ENCODE peak calls at places on chromosomes 13 and 19, in seven cellular contexts. One of them, this sample, is unnamed.

GRCh38 chr13:27446986-27447583 is 3.3 kb downstream of the MTIF3 start:
- DNase-seq in fibroblast of pulmonary artery: no peak
- DNase-seq in GM06990: no peak
- DNase-seq in activated B cell treated with CpG ODN at 0.5 μM for 24 hours: no peak
- DNase-seq in endodermal cell: no peak
- DNase-seq in left ventricle myocardium inferior: no peak
- DNase-seq in brain microvascular endothelial cell: no peak
- DNase-seq in this sample: peak; percentile 31

GRCh38 chr19:50510700-50511068 is 307 bp downstream of the JOSD2 start:
- DNase-seq in GM06990: no peak
- DNase-seq in brain microvascular endothelial cell: no peak
- DNase-seq in left ventricle myocardium inferior: no peak
- DNase-seq in activated B cell treated with CpG ODN at 0.5 μM for 24 hours: no peak
- DNase-seq in fibroblast of pulmonary artery: no peak
- DNase-seq in endodermal cell: no peak
- DNase-seq in this sample: no peak

GRCh38 chr13:80132741-80133601 is 208.0 kb downstream of the SPRY2 start:
- DNase-seq in endodermal cell: peak; percentile 61
- DNase-seq in left ventricle myocardium inferior: peak; percentile 47
- DNase-seq in brain microvascular endothelial cell: peak; percentile 76
- DNase-seq in activated B cell treated with CpG ODN at 0.5 μM for 24 hours: no peak
- DNase-seq in GM06990: no peak
- DNase-seq in fibroblast of pulmonary artery: peak; percentile 88
- DNase-seq in this sample: no peak

GRCh38 chr13:100828226-100828625 is 153.6 kb upstream of the TMTC4 start:
- DNase-seq in GM06990: no peak
- DNase-seq in fibroblast of pulmonary artery: no peak
- DNase-seq in left ventricle myocardium inferior: no peak
- DNase-seq in endodermal cell: peak; percentile 72
- DNase-seq in activated B cell treated with CpG ODN at 0.5 μM for 24 hours: no peak
- DNase-seq in brain microvascular endothelial cell: no peak
- DNase-seq in this sample: no peak

GRCh38 chr19:18507021-18507726 is 14.7 kb downstream of the ELL start:
- DNase-seq in endodermal cell: no peak
- DNase-seq in left ventricle myocardium inferior: peak; percentile 65
- DNase-seq in GM06990: no peak
- DNase-seq in activated B cell treated with CpG ODN at 0.5 μM for 24 hours: no peak
- DNase-seq in fibroblast of pulmonary artery: no peak
- DNase-seq in brain microvascular endothelial cell: no peak
- DNase-seq in this sample: no peak

GRCh38 chr13:45683701-45684100 is 18.4 kb upstream of the CBY2 start:
- DNase-seq in left ventricle myocardium inferior: no peak
- DNase-seq in GM06990: no peak
- DNase-seq in activated B cell treated with CpG ODN at 0.5 μM for 24 hours: no peak
- DNase-seq in fibroblast of pulmonary artery: no peak
- DNase-seq in endodermal cell: peak; percentile 58
- DNase-seq in brain microvascular endothelial cell: no peak
- DNase-seq in this sample: no peak

GRCh38 chr19:18304194-18304495 is 18.7 kb downstream of the LSM4 start:
- DNase-seq in endodermal cell: no peak
- DNase-seq in brain microvascular endothelial cell: no peak
- DNase-seq in GM06990: no peak
- DNase-seq in left ventricle myocardium inferior: peak; percentile 59
- DNase-seq in activated B cell treated with CpG ODN at 0.5 μM for 24 hours: no peak
- DNase-seq in fibroblast of pulmonary artery: no peak
- DNase-seq in this sample: no peak

GRCh38 chr13:29527511-29527910 is 68.0 kb downstream of the SLC7A1 start:
- DNase-seq in activated B cell treated with CpG ODN at 0.5 μM for 24 hours: no peak
- DNase-seq in GM06990: no peak
- DNase-seq in endodermal cell: no peak
- DNase-seq in brain microvascular endothelial cell: no peak
- DNase-seq in left ventricle myocardium inferior: no peak
- DNase-seq in fibroblast of pulmonary artery: no peak
- DNase-seq in this sample: no peak

GRCh38 chr13:27283906-27284523 is 13.4 kb downstream of the RASL11A start:
- DNase-seq in fibroblast of pulmonary artery: peak; percentile 49
- DNase-seq in GM06990: no peak
- DNase-seq in left ventricle myocardium inferior: no peak
- DNase-seq in endodermal cell: no peak
- DNase-seq in activated B cell treated with CpG ODN at 0.5 μM for 24 hours: no peak
- DNase-seq in brain microvascular endothelial cell: no peak
- DNase-seq in this sample: no peak

GRCh38 chr13:50512602-50513527 is 330.6 kb downstream of the DLEU7 start:
- DNase-seq in fibroblast of pulmonary artery: peak; percentile 57
- DNase-seq in GM06990: peak; percentile 62
- DNase-seq in activated B cell treated with CpG ODN at 0.5 μM for 24 hours: peak; percentile 40
- DNase-seq in endodermal cell: no peak
- DNase-seq in brain microvascular endothelial cell: peak; percentile 45
- DNase-seq in left ventricle myocardium inferior: peak; percentile 66
- DNase-seq in this sample: peak; percentile 69

GRCh38 chr13:113861433-113862030 is 2.3 kb downstream of the GAS6 start:
- DNase-seq in left ventricle myocardium inferior: no peak
- DNase-seq in activated B cell treated with CpG ODN at 0.5 μM for 24 hours: no peak
- DNase-seq in endodermal cell: peak; percentile 61
- DNase-seq in fibroblast of pulmonary artery: no peak
- DNase-seq in GM06990: no peak
- DNase-seq in brain microvascular endothelial cell: no peak
- DNase-seq in this sample: no peak

GRCh38 chr13:74067818-74068217 is 66.4 kb downstream of the KLF12 start:
- DNase-seq in activated B cell treated with CpG ODN at 0.5 μM for 24 hours: no peak
- DNase-seq in endodermal cell: no peak
- DNase-seq in left ventricle myocardium inferior: no peak
- DNase-seq in fibroblast of pulmonary artery: no peak
- DNase-seq in brain microvascular endothelial cell: no peak
- DNase-seq in GM06990: no peak
- DNase-seq in this sample: no peak

GRCh38 chr13:81106348-81106747 is 765.4 kb upstream of the SPRY2 start:
- DNase-seq in activated B cell treated with CpG ODN at 0.5 μM for 24 hours: no peak
- DNase-seq in left ventricle myocardium inferior: no peak
- DNase-seq in GM06990: no peak
- DNase-seq in fibroblast of pulmonary artery: no peak
- DNase-seq in brain microvascular endothelial cell: no peak
- DNase-seq in endodermal cell: no peak
- DNase-seq in this sample: no peak

GRCh38 chr19:15820646-15821045 is 5.2 kb upstream of the OR10H1 start:
- DNase-seq in endodermal cell: no peak
- DNase-seq in activated B cell treated with CpG ODN at 0.5 μM for 24 hours: no peak
- DNase-seq in fibroblast of pulmonary artery: no peak
- DNase-seq in brain microvascular endothelial cell: no peak
- DNase-seq in left ventricle myocardium inferior: no peak
- DNase-seq in GM06990: no peak
- DNase-seq in this sample: no peak

GRCh38 chr19:38229585-38230073 is 5.6 kb upstream of the DPF1 start:
- DNase-seq in endodermal cell: peak; percentile 87
- DNase-seq in left ventricle myocardium inferior: peak; percentile 56
- DNase-seq in GM06990: peak; percentile 90
- DNase-seq in activated B cell treated with CpG ODN at 0.5 μM for 24 hours: peak; percentile 52
- DNase-seq in fibroblast of pulmonary artery: peak; percentile 81
- DNase-seq in brain microvascular endothelial cell: peak; percentile 60
- DNase-seq in this sample: peak; percentile 91
- TF ChIP-seq CTCF in endodermal cell: no peak
- TF ChIP-seq CTCF in left ventricle myocardium inferior: no peak
- TF ChIP-seq CTCF in GM06990: peak; percentile 2
- TF ChIP-seq CTCF in activated B cell treated with CpG ODN at 0.5 μM for 24 hours: no peak
- TF ChIP-seq CTCF in fibroblast of pulmonary artery: no peak
- TF ChIP-seq CTCF in brain microvascular endothelial cell: no peak
- TF ChIP-seq CTCF in this sample: no peak

GRCh38 chr13:110676057-110676510 is 29.8 kb downstream of the CARS2 start:
- DNase-seq in activated B cell treated with CpG ODN at 0.5 μM for 24 hours: peak; percentile 77
- DNase-seq in fibroblast of pulmonary artery: no peak
- DNase-seq in endodermal cell: no peak
- DNase-seq in left ventricle myocardium inferior: no peak
- DNase-seq in GM06990: peak; percentile 85
- DNase-seq in brain microvascular endothelial cell: no peak
- DNase-seq in this sample: peak; percentile 41
- TF ChIP-seq CTCF in activated B cell treated with CpG ODN at 0.5 μM for 24 hours: no peak
- TF ChIP-seq CTCF in fibroblast of pulmonary artery: no peak
- TF ChIP-seq CTCF in endodermal cell: no peak
- TF ChIP-seq CTCF in left ventricle myocardium inferior: no peak
- TF ChIP-seq CTCF in GM06990: no peak
- TF ChIP-seq CTCF in brain microvascular endothelial cell: no peak
- TF ChIP-seq CTCF in this sample: no peak

DNA sequence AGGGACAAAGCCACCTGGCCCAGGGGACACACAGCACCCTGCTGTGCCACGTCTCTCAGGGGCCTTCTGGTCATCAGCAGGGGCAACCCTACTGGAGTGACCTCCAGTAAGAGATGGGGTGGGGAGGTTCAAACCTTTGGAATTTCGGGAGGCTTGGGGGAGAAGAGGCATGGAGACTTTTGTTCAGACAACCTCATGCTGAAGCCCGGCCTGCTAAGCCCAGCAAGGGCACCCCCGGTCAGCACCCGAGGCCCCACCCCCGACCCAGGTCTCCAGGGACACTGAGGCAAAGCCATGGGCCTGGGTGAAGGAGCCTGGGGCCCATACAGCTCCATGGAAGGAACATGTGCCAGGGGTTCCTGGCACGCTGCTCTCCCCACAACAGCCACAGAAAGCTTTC is 23.3 kb downstream of the ZNF787 start:
- DNase-seq in fibroblast of pulmonary artery: no peak
- DNase-seq in brain microvascular endothelial cell: no peak
- DNase-seq in activated B cell treated with CpG ODN at 0.5 μM for 24 hours: no peak
- DNase-seq in left ventricle myocardium inferior: peak; percentile 3
- DNase-seq in GM06990: no peak
- DNase-seq in endodermal cell: peak; percentile 32
- DNase-seq in this sample: no peak
- TF ChIP-seq CTCF in fibroblast of pulmonary artery: no peak
- TF ChIP-seq CTCF in brain microvascular endothelial cell: no peak
- TF ChIP-seq CTCF in activated B cell treated with CpG ODN at 0.5 μM for 24 hours: no peak
- TF ChIP-seq CTCF in left ventricle myocardium inferior: no peak
- TF ChIP-seq CTCF in GM06990: no peak
- TF ChIP-seq CTCF in endodermal cell: no peak
- TF ChIP-seq CTCF in this sample: no peak

GRCh38 chr19:5183616-5184015 is 157.0 kb downstream of the PTPRS start:
- DNase-seq in GM06990: no peak
- DNase-seq in fibroblast of pulmonary artery: no peak
- DNase-seq in brain microvascular endothelial cell: no peak
- DNase-seq in left ventricle myocardium inferior: no peak
- DNase-seq in endodermal cell: no peak
- DNase-seq in activated B cell treated with CpG ODN at 0.5 μM for 24 hours: no peak
- DNase-seq in this sample: no peak

GRCh38 chr19:5184930-5185329 is 155.7 kb downstream of the PTPRS start:
- DNase-seq in GM06990: no peak
- DNase-seq in activated B cell treated with CpG ODN at 0.5 μM for 24 hours: no peak
- DNase-seq in left ventricle myocardium inferior: no peak
- DNase-seq in fibroblast of pulmonary artery: no peak
- DNase-seq in endodermal cell: no peak
- DNase-seq in brain microvascular endothelial cell: no peak
- DNase-seq in this sample: no peak

GRCh38 chr19:5188548-5189317 is 151.9 kb downstream of the PTPRS start:
- DNase-seq in fibroblast of pulmonary artery: no peak
- DNase-seq in activated B cell treated with CpG ODN at 0.5 μM for 24 hours: no peak
- DNase-seq in brain microvascular endothelial cell: no peak
- DNase-seq in endodermal cell: no peak
- DNase-seq in GM06990: no peak
- DNase-seq in left ventricle myocardium inferior: no peak
- DNase-seq in this sample: no peak

GRCh38 chr19:5189318-5189607 is 151.3 kb downstream of the PTPRS start:
- DNase-seq in endodermal cell: no peak
- DNase-seq in left ventricle myocardium inferior: no peak
- DNase-seq in activated B cell treated with CpG ODN at 0.5 μM for 24 hours: no peak
- DNase-seq in brain microvascular endothelial cell: no peak
- DNase-seq in fibroblast of pulmonary artery: no peak
- DNase-seq in GM06990: no peak
- DNase-seq in this sample: no peak

GRCh38 chr19:5186293-5187050 is 154.1 kb downstream of the PTPRS start:
- DNase-seq in fibroblast of pulmonary artery: peak; percentile 21
- DNase-seq in endodermal cell: no peak
- DNase-seq in activated B cell treated with CpG ODN at 0.5 μM for 24 hours: no peak
- DNase-seq in GM06990: no peak
- DNase-seq in left ventricle myocardium inferior: no peak
- DNase-seq in brain microvascular endothelial cell: peak; percentile 14
- DNase-seq in this sample: no peak
- TF ChIP-seq CTCF in fibroblast of pulmonary artery: no peak
- TF ChIP-seq CTCF in endodermal cell: no peak
- TF ChIP-seq CTCF in activated B cell treated with CpG ODN at 0.5 μM for 24 hours: no peak
- TF ChIP-seq CTCF in GM06990: no peak
- TF ChIP-seq CTCF in left ventricle myocardium inferior: no peak
- TF ChIP-seq CTCF in brain microvascular endothelial cell: no peak
- TF ChIP-seq CTCF in this sample: no peak

GRCh38 chr19:5224480-5224879 is 116.1 kb downstream of the PTPRS start:
- DNase-seq in activated B cell treated with CpG ODN at 0.5 μM for 24 hours: no peak
- DNase-seq in GM06990: no peak
- DNase-seq in fibroblast of pulmonary artery: no peak
- DNase-seq in left ventricle myocardium inferior: no peak
- DNase-seq in endodermal cell: no peak
- DNase-seq in brain microvascular endothelial cell: no peak
- DNase-seq in this sample: no peak

GRCh38 chr19:5228932-5229777 is 111.5 kb downstream of the PTPRS start:
- DNase-seq in GM06990: no peak
- DNase-seq in left ventricle myocardium inferior: no peak
- DNase-seq in brain microvascular endothelial cell: no peak
- DNase-seq in fibroblast of pulmonary artery: peak; percentile 23
- DNase-seq in endodermal cell: no peak
- DNase-seq in activated B cell treated with CpG ODN at 0.5 μM for 24 hours: no peak
- DNase-seq in this sample: no peak

GRCh38 chr19:5222821-5223321 is 117.7 kb downstream of the PTPRS start:
- DNase-seq in endodermal cell: no peak
- DNase-seq in left ventricle myocardium inferior: no peak
- DNase-seq in fibroblast of pulmonary artery: no peak
- DNase-seq in GM06990: no peak
- DNase-seq in brain microvascular endothelial cell: no peak
- DNase-seq in activated B cell treated with CpG ODN at 0.5 μM for 24 hours: no peak
- DNase-seq in this sample: no peak

GRCh38 chr19:5228490-5228889 is 112.1 kb downstream of the PTPRS start:
- DNase-seq in GM06990: no peak
- DNase-seq in left ventricle myocardium inferior: no peak
- DNase-seq in fibroblast of pulmonary artery: no peak
- DNase-seq in brain microvascular endothelial cell: no peak
- DNase-seq in endodermal cell: no peak
- DNase-seq in activated B cell treated with CpG ODN at 0.5 μM for 24 hours: no peak
- DNase-seq in this sample: no peak

DNA sequence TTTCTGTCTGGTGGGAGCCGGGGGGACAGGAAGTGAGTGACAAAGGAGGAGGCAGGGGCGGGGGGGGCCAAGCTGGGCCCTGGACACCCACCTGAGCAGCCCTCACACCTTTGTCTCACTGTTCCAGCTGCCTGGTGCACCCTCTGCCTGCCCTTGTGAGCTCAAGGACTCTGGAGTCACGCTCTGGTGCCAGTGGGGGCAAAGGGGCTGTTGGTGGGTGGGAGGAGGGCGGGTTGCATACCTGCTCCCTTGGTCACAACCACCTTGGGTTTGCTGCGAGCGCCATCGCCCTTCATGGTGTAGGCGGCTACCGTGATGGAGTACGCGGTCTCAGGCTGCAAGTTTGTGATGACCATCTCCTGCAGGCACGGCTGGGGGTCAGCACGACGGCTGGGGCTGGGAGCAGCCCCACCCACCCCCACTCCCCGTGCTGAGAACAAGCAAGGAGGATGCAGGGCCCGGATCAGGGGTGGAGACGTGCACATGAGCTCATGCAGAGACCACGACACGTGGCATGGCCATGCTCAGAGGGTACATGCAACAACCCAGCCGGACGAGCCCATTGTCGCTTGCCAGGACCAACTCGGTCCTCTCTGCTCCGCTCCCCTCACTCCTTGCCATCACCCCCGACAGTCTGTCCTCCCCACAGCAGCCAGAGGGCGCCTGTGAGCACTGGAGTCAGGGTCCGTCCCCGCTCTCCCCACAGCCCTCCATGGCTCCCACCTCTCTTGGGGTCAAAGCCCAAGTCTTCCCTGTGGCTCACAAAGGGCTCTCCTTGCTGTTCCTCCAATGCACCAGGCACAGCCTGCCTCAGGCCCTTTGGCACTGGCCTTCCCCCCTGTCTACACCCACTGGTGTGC is 114.9 kb downstream of the PTPRS start:
- DNase-seq in GM06990: no peak
- DNase-seq in endodermal cell: peak; percentile 83
- DNase-seq in left ventricle myocardium inferior: no peak
- DNase-seq in fibroblast of pulmonary artery: no peak
- DNase-seq in brain microvascular endothelial cell: no peak
- DNase-seq in activated B cell treated with CpG ODN at 0.5 μM for 24 hours: no peak
- DNase-seq in this sample: no peak
- TF ChIP-seq CTCF in GM06990: peak; percentile 60
- TF ChIP-seq CTCF in endodermal cell: peak; percentile 76
- TF ChIP-seq CTCF in left ventricle myocardium inferior: peak; percentile 49
- TF ChIP-seq CTCF in fibroblast of pulmonary artery: peak; percentile 54
- TF ChIP-seq CTCF in brain microvascular endothelial cell: peak; percentile 78
- TF ChIP-seq CTCF in activated B cell treated with CpG ODN at 0.5 μM for 24 hours: no peak
- TF ChIP-seq CTCF in this sample: no peak

This sample was measured in GM20000.